ENCODE peak calls at places on chromosomes 5 and 9, in seven cellular contexts. K is Panc1; F is PC-9; B is CD8-positive, alpha-beta T cell; U is gastrocnemius medialis; T is heart left ventricle; I is A549. D is an unnamed sample.

GRCh38 chr5:133235696-133236426 is 184.0 kb downstream of the HSPA4 start:
- DNase-seq in F (peak; percentile 55), T (no peak), B (no peak), U (no peak), I (no peak), K (no peak), D (no peak)

GRCh38 chr5:168057905-168058304 is 233.5 kb upstream of the WWC1 start:
- DNase-seq in B (no peak), I (no peak), U (no peak), K (no peak), F (no peak), T (no peak), D (no peak)

GRCh38 chr5:39759696-39760095 is 334.9 kb upstream of the DAB2 start:
- DNase-seq in B (no peak), K (no peak), T (no peak), F (no peak), U (no peak), I (no peak), D (no peak)

GRCh38 chr5:150500328-150500841 is 7.5 kb upstream of the NDST1 start:
- DNase-seq in U (peak; percentile 74), B (no peak), I (no peak), F (no peak), K (no peak), T (peak; percentile 88), D (no peak)

GRCh38 chr5:73592546-73592945 is 27.0 kb downstream of the UTP15 start:
- DNase-seq in B (no peak), K (no peak), I (no peak), U (no peak), T (no peak), F (no peak), D (no peak)

GRCh38 chr5:157449011-157449723 is 10.8 kb upstream of the NIPAL4 start:
- DNase-seq in U (peak; percentile 33), I (no peak), B (no peak), F (no peak), K (no peak), T (peak; percentile 82), D (no peak)

GRCh38 chr9:76135902-76136301 is 245.4 kb downstream of the PCSK5 start:
- DNase-seq in I (no peak), K (no peak), F (no peak), T (no peak), U (no peak), B (no peak), D (no peak)

GRCh38 chr5:136058031-136058971 is 29.5 kb downstream of the TGFBI start:
- DNase-seq in U (no peak), I (peak; percentile 70), K (peak; percentile 89), T (peak; percentile 77), B (no peak), F (peak; percentile 72), D (no peak)

GRCh38 chr5:158086856-158087255 is 227.9 kb upstream of the CLINT1 start:
- DNase-seq in B (no peak), U (no peak), K (no peak), F (no peak), I (no peak), T (no peak), D (no peak)

GRCh38 chr9:130465383-130466096 is 20.8 kb downstream of the ASS1 start:
- DNase-seq in T (no peak), F (no peak), U (no peak), B (no peak), I (no peak), K (no peak), D (no peak)
- H3K27ac ChIP-seq in T (no peak overlapping the region), F (no peak overlapping the region), U (no peak overlapping the region), B (no peak overlapping the region), I (no peak overlapping the region), K (no peak overlapping the region), D (no peak overlapping the region)

DNA sequence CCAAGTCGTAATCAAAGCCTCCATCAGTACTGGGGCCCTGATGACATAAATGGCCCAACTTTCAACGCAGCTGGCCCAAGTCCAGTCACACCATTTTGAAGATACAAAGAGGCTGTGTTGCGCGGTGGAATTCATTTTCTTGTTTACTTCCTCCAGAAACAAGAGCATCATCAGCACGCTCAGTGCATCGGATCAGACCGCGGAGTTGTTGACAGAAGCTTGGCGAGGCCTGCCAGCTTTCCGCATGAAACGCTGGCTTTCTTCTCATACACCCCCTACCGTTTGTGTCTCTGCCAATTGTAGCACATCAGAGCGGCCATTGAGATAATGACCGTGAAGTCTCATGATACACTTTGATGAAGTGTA is 101.7 kb upstream of the SPATA31D4 start:
- DNase-seq in K (no peak), B (no peak), F (no peak), T (peak; percentile 85), U (peak; percentile 6), I (no peak), D (no peak)
- TF ChIP-seq CTCF in K (no peak), B (no peak), F (no peak), T (no peak), U (no peak), I (no peak), D (no peak)

GRCh38 chr5:119078870-119079269 is 8.0 kb downstream of the DMXL1 start:
- DNase-seq in T (no peak), F (no peak), K (no peak), U (no peak), B (no peak), I (no peak), D (no peak)
- H3K4me1 ChIP-seq in T (peaks cover 38% of the 10 kb centered on the region), F (no peaks in the 10 kb centered on the region), K (no peaks in the 10 kb centered on the region), U (peaks cover 26% of the 10 kb centered on the region), B (peaks cover 10% of the 10 kb centered on the region), I (no peaks in the 10 kb centered on the region), D (no peaks in the 10 kb centered on the region)

GRCh38 chr9:107242073-107243063 is 40.7 kb upstream of the RAD23B start:
- DNase-seq in T (no peak), U (no peak), K (no peak), I (no peak), B (no peak), F (peak; percentile 72), D (no peak)

GRCh38 chr9:107237873-107238272 is 45.2 kb upstream of the RAD23B start:
- DNase-seq in U (no peak), I (no peak), K (no peak), B (no peak), F (no peak), T (no peak), D (no peak)

GRCh38 chr9:107235765-107236442 is 47.2 kb upstream of the RAD23B start:
- DNase-seq in B (no peak), K (no peak), F (no peak), T (no peak), U (no peak), I (no peak), D (no peak)

GRCh38 chr9:107240260-107240659 is 42.8 kb upstream of the RAD23B start:
- DNase-seq in K (no peak), U (no peak), I (no peak), F (no peak), T (no peak), B (no peak), D (no peak)

GRCh38 chr9:107239474-107239873 is 43.6 kb upstream of the RAD23B start:
- DNase-seq in K (no peak), T (no peak), F (peak; percentile 66), I (no peak), U (no peak), B (no peak), D (no peak)
- H3K27ac ChIP-seq in K (no peak overlapping the region), T (no peak overlapping the region), F (no peak overlapping the region), I (no peak overlapping the region), U (no peak overlapping the region), B (no peak overlapping the region), D (no peak overlapping the region)

GRCh38 chr5:142544946-142545652 is 140.8 kb downstream of the FGF1 start:
- DNase-seq in U (no peak), F (no peak), I (no peak), T (no peak), K (no peak), B (no peak), D (no peak)

GRCh38 chr5:142543951-142544753 is 141.7 kb downstream of the FGF1 start:
- DNase-seq in I (no peak), T (no peak), F (no peak), U (no peak), B (no peak), K (no peak), D (no peak)

GRCh38 chr5:142545653-142546322 is 140.1 kb downstream of the FGF1 start:
- DNase-seq in B (no peak), K (no peak), T (no peak), U (no peak), F (no peak), I (no peak), D (no peak)

GRCh38 chr5:142540774-142541466 is 145.0 kb downstream of the FGF1 start:
- DNase-seq in T (peak; percentile 78), I (no peak), U (no peak), K (no peak), B (no peak), F (no peak), D (no peak)

GRCh38 chr5:142542906-142543305 is 143.0 kb downstream of the FGF1 start:
- DNase-seq in K (no peak), B (no peak), T (no peak), I (no peak), U (no peak), F (no peak), D (no peak)
- TF ChIP-seq CTCF in K (no peak), B (no peak), T (no peak), I (no peak), U (no peak), F (no peak), D (peak; percentile 9)

D was measured in esophagus squamous epithelium.